ENCODE peak calls at places on chromosomes 11 and 22, in six cellular contexts. One of them, this sample, is unnamed.

GRCh38 chr11:36162909-36163434 is 126.3 kb downstream of the COMMD9 start:
- DNase-seq in amniotic stem cell: no peak
- DNase-seq in RCC 7860: no peak
- DNase-seq in AG09309: no peak
- DNase-seq in NCI-H82: no peak
- DNase-seq in stimulated activated CD4-positive, alpha-beta T cell treated with anti-CD3 and anti-CD28 coated beads, Interleukin-2, amount 100 ng/mL, for 24 hours: no peak
- DNase-seq in this sample: no peak

GRCh38 chr11:94031625-94032024 is 10.5 kb downstream of the HEPHL1 start:
- DNase-seq in amniotic stem cell: no peak
- DNase-seq in RCC 7860: no peak
- DNase-seq in AG09309: no peak
- DNase-seq in NCI-H82: no peak
- DNase-seq in stimulated activated CD4-positive, alpha-beta T cell treated with anti-CD3 and anti-CD28 coated beads, Interleukin-2, amount 100 ng/mL, for 24 hours: no peak
- DNase-seq in this sample: no peak

GRCh38 chr11:8813658-8814057 is 97.3 kb upstream of the AKIP1 start:
- DNase-seq in amniotic stem cell: peak; percentile 55
- DNase-seq in RCC 7860: peak; percentile 61
- DNase-seq in AG09309: no peak
- DNase-seq in NCI-H82: peak; percentile 92
- DNase-seq in stimulated activated CD4-positive, alpha-beta T cell treated with anti-CD3 and anti-CD28 coated beads, Interleukin-2, amount 100 ng/mL, for 24 hours: peak; percentile 67
- DNase-seq in this sample: peak; percentile 66

GRCh38 chr11:117820071-117820470 is 4.5 kb downstream of the FXYD2 start:
- DNase-seq in amniotic stem cell: no peak
- DNase-seq in RCC 7860: no peak
- DNase-seq in AG09309: no peak
- DNase-seq in NCI-H82: no peak
- DNase-seq in stimulated activated CD4-positive, alpha-beta T cell treated with anti-CD3 and anti-CD28 coated beads, Interleukin-2, amount 100 ng/mL, for 24 hours: no peak
- DNase-seq in this sample: no peak

GRCh38 chr11:10909141-10909883 is 51.5 kb upstream of the ZBED5 start:
- DNase-seq in amniotic stem cell: no peak
- DNase-seq in RCC 7860: peak; percentile 31
- DNase-seq in AG09309: no peak
- DNase-seq in NCI-H82: peak; percentile 33
- DNase-seq in stimulated activated CD4-positive, alpha-beta T cell treated with anti-CD3 and anti-CD28 coated beads, Interleukin-2, amount 100 ng/mL, for 24 hours: no peak
- DNase-seq in this sample: no peak

GRCh38 chr22:16969508-16970327 is 38.3 kb downstream of the GAB4 start:
- DNase-seq in amniotic stem cell: no peak
- DNase-seq in RCC 7860: no peak
- DNase-seq in AG09309: no peak
- DNase-seq in NCI-H82: no peak
- DNase-seq in stimulated activated CD4-positive, alpha-beta T cell treated with anti-CD3 and anti-CD28 coated beads, Interleukin-2, amount 100 ng/mL, for 24 hours: no peak
- DNase-seq in this sample: no peak

GRCh38 chr11:85771568-85771967 is 39.4 kb downstream of the SYTL2 start:
- DNase-seq in amniotic stem cell: no peak
- DNase-seq in RCC 7860: no peak
- DNase-seq in AG09309: no peak
- DNase-seq in NCI-H82: no peak
- DNase-seq in stimulated activated CD4-positive, alpha-beta T cell treated with anti-CD3 and anti-CD28 coated beads, Interleukin-2, amount 100 ng/mL, for 24 hours: no peak
- DNase-seq in this sample: no peak

GRCh38 chr11:118434123-118434552 is 2.2 kb upstream of the KMT2A start:
- DNase-seq in amniotic stem cell: no peak
- DNase-seq in RCC 7860: no peak
- DNase-seq in AG09309: no peak
- DNase-seq in NCI-H82: no peak
- DNase-seq in stimulated activated CD4-positive, alpha-beta T cell treated with anti-CD3 and anti-CD28 coated beads, Interleukin-2, amount 100 ng/mL, for 24 hours: no peak
- DNase-seq in this sample: no peak

GRCh38 chr11:121722431-121723256 is 269.9 kb upstream of the SORL1-AS1 start:
- DNase-seq in amniotic stem cell: peak; percentile 42
- DNase-seq in RCC 7860: no peak
- DNase-seq in AG09309: peak; percentile 32
- DNase-seq in NCI-H82: peak; percentile 95
- DNase-seq in stimulated activated CD4-positive, alpha-beta T cell treated with anti-CD3 and anti-CD28 coated beads, Interleukin-2, amount 100 ng/mL, for 24 hours: peak; percentile 3
- DNase-seq in this sample: peak; percentile 30

GRCh38 chr22:25085930-25086901 is 113.4 kb upstream of the CRYBB3 start:
- DNase-seq in amniotic stem cell: no peak
- DNase-seq in RCC 7860: peak; percentile 14
- DNase-seq in AG09309: no peak
- DNase-seq in NCI-H82: peak; percentile 2
- DNase-seq in stimulated activated CD4-positive, alpha-beta T cell treated with anti-CD3 and anti-CD28 coated beads, Interleukin-2, amount 100 ng/mL, for 24 hours: no peak
- DNase-seq in this sample: no peak

GRCh38 chr22:39169797-39170466 is 17.5 kb upstream of the CBX7 start:
- DNase-seq in amniotic stem cell: no peak
- DNase-seq in RCC 7860: no peak
- DNase-seq in AG09309: no peak
- DNase-seq in NCI-H82: no peak
- DNase-seq in stimulated activated CD4-positive, alpha-beta T cell treated with anti-CD3 and anti-CD28 coated beads, Interleukin-2, amount 100 ng/mL, for 24 hours: no peak
- DNase-seq in this sample: no peak

GRCh38 chr11:130762342-130763037 is 153.8 kb downstream of the SNX19 start:
- DNase-seq in amniotic stem cell: no peak
- DNase-seq in RCC 7860: no peak
- DNase-seq in AG09309: no peak
- DNase-seq in NCI-H82: no peak
- DNase-seq in stimulated activated CD4-positive, alpha-beta T cell treated with anti-CD3 and anti-CD28 coated beads, Interleukin-2, amount 100 ng/mL, for 24 hours: no peak
- DNase-seq in this sample: no peak

GRCh38 chr11:74325649-74326645 is 14.5 kb upstream of the P4HA3 start:
- DNase-seq in amniotic stem cell: no peak
- DNase-seq in RCC 7860: no peak
- DNase-seq in AG09309: peak; percentile 86
- DNase-seq in NCI-H82: peak; percentile 77
- DNase-seq in stimulated activated CD4-positive, alpha-beta T cell treated with anti-CD3 and anti-CD28 coated beads, Interleukin-2, amount 100 ng/mL, for 24 hours: no peak
- DNase-seq in this sample: peak; percentile 97

GRCh38 chr22:39859903-39860588 is 33.5 kb downstream of the ENTHD1 start:
- DNase-seq in amniotic stem cell: no peak
- DNase-seq in RCC 7860: no peak
- DNase-seq in AG09309: no peak
- DNase-seq in NCI-H82: no peak
- DNase-seq in stimulated activated CD4-positive, alpha-beta T cell treated with anti-CD3 and anti-CD28 coated beads, Interleukin-2, amount 100 ng/mL, for 24 hours: no peak
- DNase-seq in this sample: no peak

GRCh38 chr11:35253237-35253636 is 114.3 kb downstream of the CD44 start:
- DNase-seq in amniotic stem cell: no peak
- DNase-seq in RCC 7860: no peak
- DNase-seq in AG09309: no peak
- DNase-seq in NCI-H82: no peak
- DNase-seq in stimulated activated CD4-positive, alpha-beta T cell treated with anti-CD3 and anti-CD28 coated beads, Interleukin-2, amount 100 ng/mL, for 24 hours: no peak
- DNase-seq in this sample: no peak

GRCh38 chr11:126476256-126476970 is 120.9 kb downstream of the ST3GAL4 start:
- DNase-seq in amniotic stem cell: no peak
- DNase-seq in RCC 7860: no peak
- DNase-seq in AG09309: no peak
- DNase-seq in NCI-H82: peak; percentile 90
- DNase-seq in stimulated activated CD4-positive, alpha-beta T cell treated with anti-CD3 and anti-CD28 coated beads, Interleukin-2, amount 100 ng/mL, for 24 hours: no peak
- DNase-seq in this sample: no peak

GRCh38 chr11:13207665-13208594 is 69.7 kb upstream of the BMAL1 start:
- DNase-seq in amniotic stem cell: peak; percentile 14
- DNase-seq in RCC 7860: peak; percentile 65
- DNase-seq in AG09309: peak; percentile 73
- DNase-seq in NCI-H82: no peak
- DNase-seq in stimulated activated CD4-positive, alpha-beta T cell treated with anti-CD3 and anti-CD28 coated beads, Interleukin-2, amount 100 ng/mL, for 24 hours: no peak
- DNase-seq in this sample: no peak

GRCh38 chr11:22472306-22472705 is 134.1 kb downstream of the SLC17A6 start:
- DNase-seq in amniotic stem cell: no peak
- DNase-seq in RCC 7860: no peak
- DNase-seq in AG09309: no peak
- DNase-seq in NCI-H82: peak; percentile 0
- DNase-seq in stimulated activated CD4-positive, alpha-beta T cell treated with anti-CD3 and anti-CD28 coated beads, Interleukin-2, amount 100 ng/mL, for 24 hours: no peak
- DNase-seq in this sample: no peak

GRCh38 chr11:47394322-47395224 is 13.8 kb upstream of the SLC39A13 start:
- DNase-seq in amniotic stem cell: no peak
- DNase-seq in RCC 7860: no peak
- DNase-seq in AG09309: no peak
- DNase-seq in NCI-H82: no peak
- DNase-seq in stimulated activated CD4-positive, alpha-beta T cell treated with anti-CD3 and anti-CD28 coated beads, Interleukin-2, amount 100 ng/mL, for 24 hours: peak; percentile 67
- DNase-seq in this sample: no peak

GRCh38 chr11:134261626-134262488 is 8.5 kb downstream of the ACAD8 start:
- DNase-seq in amniotic stem cell: no peak
- DNase-seq in RCC 7860: no peak
- DNase-seq in AG09309: no peak
- DNase-seq in NCI-H82: peak; percentile 39
- DNase-seq in stimulated activated CD4-positive, alpha-beta T cell treated with anti-CD3 and anti-CD28 coated beads, Interleukin-2, amount 100 ng/mL, for 24 hours: peak; percentile 29
- DNase-seq in this sample: no peak

GRCh38 chr22:17703811-17704210 is 65.3 kb downstream of the BCL2L13 start:
- DNase-seq in amniotic stem cell: no peak
- DNase-seq in RCC 7860: no peak
- DNase-seq in AG09309: no peak
- DNase-seq in NCI-H82: no peak
- DNase-seq in stimulated activated CD4-positive, alpha-beta T cell treated with anti-CD3 and anti-CD28 coated beads, Interleukin-2, amount 100 ng/mL, for 24 hours: no peak
- DNase-seq in this sample: no peak

GRCh38 chr11:27795955-27796861 is 96.0 kb upstream of the BDNF start:
- DNase-seq in amniotic stem cell: no peak
- DNase-seq in RCC 7860: no peak
- DNase-seq in AG09309: no peak
- DNase-seq in NCI-H82: peak; percentile 61
- DNase-seq in stimulated activated CD4-positive, alpha-beta T cell treated with anti-CD3 and anti-CD28 coated beads, Interleukin-2, amount 100 ng/mL, for 24 hours: no peak
- DNase-seq in this sample: no peak

GRCh38 chr11:82043316-82043715 is 690.3 kb downstream of the FAM181B start:
- DNase-seq in amniotic stem cell: no peak
- DNase-seq in RCC 7860: no peak
- DNase-seq in AG09309: peak; percentile 32
- DNase-seq in NCI-H82: no peak
- DNase-seq in stimulated activated CD4-positive, alpha-beta T cell treated with anti-CD3 and anti-CD28 coated beads, Interleukin-2, amount 100 ng/mL, for 24 hours: no peak
- DNase-seq in this sample: peak; percentile 10

This sample was measured in GM04504.